ENCODE peak calls at places on chromosomes 2 and 18, in five cellular contexts. J, V, O, A and Q are unnamed samples.
A peak's percentile ranks its signal among the peaks of the same experiment; 100 is the strongest.

GRCh38 chr2:62774555-62775366 is 69.2 kb downstream of the EHBP1 start:
- DNase-seq in J (peak; percentile 70), V (peak; percentile 37), O (no peak), A (peak; percentile 33), Q (peak; percentile 58)

GRCh38 chr2:131056204-131056975 is 36.9 kb downstream of the FAM168B start:
- DNase-seq in J (no peak), V (peak; percentile 49), O (no peak), A (no peak), Q (no peak)

GRCh38 chr18:79902075-79902474 is 49.4 kb downstream of the SLC66A2 start:
- DNase-seq in J (no peak), V (no peak), O (peak; percentile 30), A (no peak), Q (no peak)

GRCh38 chr18:42426496-42427015 is 471.5 kb downstream of the PIK3C3 start:
- DNase-seq in J (no peak), V (no peak), O (no peak), A (no peak), Q (no peak)

GRCh38 chr2:101307950-101308431 is 510 bp downstream of the RNF149 start:
- DNase-seq in J (peak; percentile 5), V (no peak), O (no peak), A (peak; percentile 26), Q (no peak)

GRCh38 chr2:107025869-107026380 is 140.0 kb upstream of the ST6GAL2 start:
- DNase-seq in J (peak; percentile 92), V (peak; percentile 14), O (no peak), A (no peak), Q (no peak)

GRCh38 chr2:228700638-228701037 is 519.2 kb upstream of the SPHKAP start:
- DNase-seq in J (peak; percentile 91), V (peak; percentile 24), O (no peak), A (no peak), Q (peak; percentile 92)

GRCh38 chr2:69831354-69831905 is 2.0 kb downstream of the GMCL1 start:
- DNase-seq in J (peak; percentile 59), V (no peak), O (no peak), A (no peak), Q (no peak)

GRCh38 chr18:58756596-58757240 is 85.5 kb downstream of the MALT1 start:
- DNase-seq in J (no peak), V (no peak), O (no peak), A (no peak), Q (no peak)

GRCh38 chr2:11395971-11396689 is 51.7 kb upstream of the ROCK2 start:
- DNase-seq in J (no peak), V (no peak), O (no peak), A (no peak), Q (no peak)

GRCh38 chr18:56789004-56789888 is 138.1 kb downstream of the WDR7 start:
- DNase-seq in J (peak; percentile 42), V (peak; percentile 5), O (no peak), A (peak; percentile 7), Q (peak; percentile 34)

GRCh38 chr2:200863655-200864205 is 728 bp downstream of the CLK1 start:
- DNase-seq in J (peak; percentile 70), V (no peak), O (peak; percentile 56), A (peak; percentile 26), Q (no peak)

GRCh38 chr2:30656079-30656478 is 151.2 kb downstream of the CAPN13 start:
- DNase-seq in J (peak; percentile 61), V (peak; percentile 24), O (no peak), A (no peak), Q (peak; percentile 84)

GRCh38 chr2:105449083-105449482 is 50.2 kb upstream of the FHL2 start:
- DNase-seq in J (no peak), V (no peak), O (no peak), A (no peak), Q (peak; percentile 44)

GRCh38 chr2:61732787-61733186 is 121.1 kb downstream of the FAM161A start:
- DNase-seq in J (no peak), V (no peak), O (no peak), A (no peak), Q (no peak)

GRCh38 chr2:41197781-41198180 is 745.9 kb upstream of the SLC8A1 start:
- DNase-seq in J (no peak), V (no peak), O (no peak), A (no peak), Q (peak; percentile 2)